ENCODE peak calls at places on chromosomes 12 and 14, in ten cellular contexts. X is adrenal gland, V is left ventricle myocardium inferior, Z is colonic mucosa, U is bronchial epithelial cell, Y is testis, N is AG04449, M is fibroblast of lung, P is keratinocyte, E is heart right ventricle. L is an unnamed sample.

GRCh38 chr12:3215410-3215975 is 138.3 kb downstream of the TSPAN9 start:
- DNase-seq in V (no peak), P (no peak), U (no peak), Y (no peak), N (no peak), X (no peak), E (no peak), M (no peak), Z (no peak), L (no peak)

GRCh38 chr14:77230914-77231313 is 40.1 kb downstream of the NGB start:
- DNase-seq in P (no peak), U (no peak), X (no peak), V (no peak), E (no peak), Y (no peak), N (no peak), Z (no peak), M (no peak), L (no peak)

GRCh38 chr12:57952766-57953165 is 11.4 kb downstream of the ATP23 start:
- DNase-seq in V (no peak), M (no peak), U (no peak), E (no peak), X (no peak), P (no peak), N (no peak), Y (no peak), Z (no peak), L (no peak)

GRCh38 chr12:56321027-56321426 is 5.2 kb upstream of the CNPY2 start:
- DNase-seq in P (no peak), N (no peak), E (no peak), V (no peak), Z (no peak), Y (no peak), X (peak), U (peak), M (no peak), L (no peak)

GRCh38 chr12:53326460-53327185 is 5.2 kb upstream of the AAAS start:
- DNase-seq in N (no peak), Y (no peak), P (no peak), X (no peak), V (no peak), M (no peak), E (no peak), U (no peak), Z (no peak), L (no peak)

GRCh38 chr14:23435540-23436326 is at the start of gene MYH7:
- DNase-seq in X (peak), V (peak), P (no peak), Y (no peak), N (no peak), U (no peak), Z (no peak), M (no peak), E (peak), L (no peak)

GRCh38 chr12:62259993-62260732 is at the start of gene USP15:
- DNase-seq in V (peak), U (peak), P (peak), X (peak), M (peak), E (peak), N (peak), Z (peak), Y (peak), L (peak)

GRCh38 chr12:78864483-78865296 is at the start of gene SYT1:
- DNase-seq in E (peak), U (peak), M (peak), Y (peak), V (peak), X (peak), P (peak), Z (peak), N (no peak), L (peak)

GRCh38 chr12:21073822-21074460 is 57.1 kb upstream of the SLCO1B1 start:
- DNase-seq in U (peak), Y (no peak), Z (no peak), V (no peak), P (no peak), N (peak), M (peak), X (no peak), E (no peak), L (no peak)

GRCh38 chr12:110084314-110085015 is 36.1 kb upstream of the C12orf76 start:
- DNase-seq in Z (no peak), N (no peak), U (no peak), P (no peak), V (no peak), E (no peak), X (no peak), M (peak), Y (no peak), L (no peak)

GRCh38 chr12:57552306-57552651 is 2.4 kb downstream of the KIF5A start:
- DNase-seq in E (no peak), X (no peak), V (no peak), U (no peak), N (no peak), Y (no peak), P (no peak), Z (no peak), M (no peak), L (no peak)

GRCh38 chr14:78710963-78711362 is 540.8 kb downstream of the NRXN3 start:
- DNase-seq in P (no peak), M (no peak), Z (no peak), X (no peak), V (no peak), Y (no peak), E (no peak), U (no peak), N (no peak), L (no peak)

GRCh38 chr14:65792208-65792905 is 379.8 kb downstream of the FUT8 start:
- DNase-seq in N (no peak), E (no peak), U (peak), M (peak), Z (no peak), V (no peak), Y (no peak), X (no peak), P (peak), L (no peak)

GRCh38 chr14:65791551-65791981 is 379.0 kb downstream of the FUT8 start:
- DNase-seq in V (no peak), M (peak), P (no peak), Y (no peak), N (peak), U (peak), Z (no peak), X (no peak), E (no peak), L (no peak)

GRCh38 chr14:65788876-65789859 is 376.6 kb downstream of the FUT8 start:
- DNase-seq in V (no peak), M (no peak), X (no peak), P (no peak), U (no peak), E (no peak), Y (no peak), Z (no peak), N (no peak), L (no peak)

GRCh38 chr14:65787461-65787860 is 374.9 kb downstream of the FUT8 start:
- DNase-seq in N (no peak), X (no peak), P (no peak), V (no peak), Z (no peak), E (no peak), Y (no peak), U (no peak), M (no peak), L (no peak)

GRCh38 chr14:65790185-65790815 is 377.8 kb downstream of the FUT8 start:
- DNase-seq in Y (no peak), N (no peak), E (no peak), V (no peak), Z (no peak), U (no peak), M (no peak), X (no peak), P (no peak), L (no peak)
- TF ChIP-seq CTCF in Y (no peak), N (no peak), E (no peak), V (no peak), Z (no peak), U (no peak), M (no peak), X (no peak), P (no peak), L (no peak)

GRCh38 chr12:45231515-45232145 is 15.7 kb downstream of the ANO6 start:
- DNase-seq in Z (no peak), U (peak), X (no peak), Y (no peak), V (no peak), N (no peak), M (peak), E (no peak), P (no peak), L (no peak)
- H3K4me3 ChIP-seq in Z (no peak), U (no peak), X (no peak), Y (no peak), V (no peak), N (no peak), M (no peak), E (no peak), P (peak), L (no peak)

GRCh38 chr14:52596320-52596719 is 43.7 kb downstream of the GPR137C start:
- DNase-seq in V (no peak), Z (no peak), U (no peak), M (no peak), Y (no peak), X (no peak), N (no peak), P (no peak), E (no peak), L (no peak)

GRCh38 chr14:52598568-52598967 is 45.9 kb downstream of the GPR137C start:
- DNase-seq in Z (no peak), N (no peak), Y (no peak), V (no peak), U (no peak), P (no peak), X (no peak), E (no peak), M (no peak), L (no peak)

GRCh38 chr14:52602131-52602530 is 49.5 kb downstream of the GPR137C start:
- DNase-seq in P (no peak), E (no peak), Y (no peak), V (no peak), M (no peak), X (no peak), Z (no peak), U (no peak), N (no peak), L (no peak)

GRCh38 chr14:52599974-52600373 is 47.3 kb downstream of the GPR137C start:
- DNase-seq in E (no peak), Y (no peak), Z (no peak), U (no peak), V (no peak), X (no peak), P (no peak), N (no peak), M (no peak), L (no peak)

DNA sequence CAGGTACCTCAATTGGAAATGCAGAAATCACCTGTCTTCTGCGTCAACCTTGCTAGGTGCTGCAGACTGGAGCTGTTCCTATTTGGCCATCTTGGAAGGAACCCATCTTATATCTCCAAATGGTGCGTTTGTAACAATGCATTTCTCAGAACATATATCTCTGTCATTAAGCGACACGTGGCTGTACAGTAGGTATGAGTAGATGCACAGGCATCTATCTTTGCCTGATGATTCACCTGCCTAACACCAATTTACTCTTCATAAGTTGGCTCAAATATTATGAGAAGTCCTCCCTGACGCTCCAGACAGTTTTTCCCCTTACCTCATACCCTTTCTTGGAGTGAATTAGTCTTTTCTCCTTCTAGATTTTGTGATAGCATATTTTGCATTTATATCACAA is 44.2 kb downstream of the GPR137C start:
- DNase-seq in Y (no peak), P (no peak), U (peak), E (no peak), M (peak), V (no peak), N (no peak), Z (no peak), X (no peak), L (no peak)
- TF ChIP-seq CTCF in Y (no peak), P (no peak), U (no peak), E (no peak), M (no peak), V (no peak), N (no peak), Z (no peak), X (no peak), L (no peak)

DNA sequence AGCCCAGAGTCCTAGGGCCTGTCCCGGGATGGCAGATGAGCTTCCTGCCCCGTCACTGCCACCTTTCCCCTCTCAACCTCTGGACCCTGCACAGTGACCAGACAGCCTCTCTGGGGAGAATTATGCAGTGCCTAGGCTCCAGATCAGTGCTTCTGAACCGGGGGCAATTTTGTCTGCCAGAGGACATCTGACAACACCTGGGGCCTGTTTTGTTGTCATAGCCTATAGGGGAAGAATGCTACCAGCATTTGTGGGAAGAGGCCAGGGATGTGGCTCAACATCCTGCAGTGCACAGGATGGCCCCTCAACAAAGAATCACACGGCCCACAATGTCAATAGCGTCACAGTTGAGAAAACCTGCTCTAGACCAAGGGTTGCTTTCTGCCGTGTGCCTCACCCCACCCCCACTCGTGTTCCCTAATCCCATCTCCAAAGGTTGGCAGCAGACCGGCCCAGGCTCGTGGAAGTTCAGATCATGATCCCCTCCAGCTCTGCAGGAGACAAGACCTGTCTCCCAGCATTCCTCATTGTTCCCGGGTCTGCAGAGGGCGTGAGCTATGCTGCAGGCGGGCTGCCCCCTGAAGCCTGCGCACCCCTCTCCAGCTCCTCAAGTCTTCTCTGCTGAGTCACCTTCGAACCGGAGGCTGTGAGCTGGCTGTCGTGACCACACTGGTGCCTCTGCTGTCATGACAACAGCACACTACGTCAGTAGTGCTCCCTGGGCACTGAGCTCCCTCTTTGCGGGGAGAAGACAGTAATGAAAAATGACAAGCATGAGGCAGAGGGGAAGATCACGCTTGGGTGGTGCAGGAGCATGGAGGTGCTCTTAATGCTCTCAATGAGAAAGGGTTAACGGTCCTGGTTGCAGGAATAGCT is 2.0 kb upstream of the GAPDH start:
- DNase-seq in P (peak), X (peak), M (peak), U (peak), Y (no peak), V (no peak), E (peak), Z (peak), N (peak), L (peak)
- H3K4me3 ChIP-seq in P (peak), X (peak), M (peak), U (peak), Y (no peak), V (peak), E (peak), Z (peak), N (peak), L (peak)

DNA sequence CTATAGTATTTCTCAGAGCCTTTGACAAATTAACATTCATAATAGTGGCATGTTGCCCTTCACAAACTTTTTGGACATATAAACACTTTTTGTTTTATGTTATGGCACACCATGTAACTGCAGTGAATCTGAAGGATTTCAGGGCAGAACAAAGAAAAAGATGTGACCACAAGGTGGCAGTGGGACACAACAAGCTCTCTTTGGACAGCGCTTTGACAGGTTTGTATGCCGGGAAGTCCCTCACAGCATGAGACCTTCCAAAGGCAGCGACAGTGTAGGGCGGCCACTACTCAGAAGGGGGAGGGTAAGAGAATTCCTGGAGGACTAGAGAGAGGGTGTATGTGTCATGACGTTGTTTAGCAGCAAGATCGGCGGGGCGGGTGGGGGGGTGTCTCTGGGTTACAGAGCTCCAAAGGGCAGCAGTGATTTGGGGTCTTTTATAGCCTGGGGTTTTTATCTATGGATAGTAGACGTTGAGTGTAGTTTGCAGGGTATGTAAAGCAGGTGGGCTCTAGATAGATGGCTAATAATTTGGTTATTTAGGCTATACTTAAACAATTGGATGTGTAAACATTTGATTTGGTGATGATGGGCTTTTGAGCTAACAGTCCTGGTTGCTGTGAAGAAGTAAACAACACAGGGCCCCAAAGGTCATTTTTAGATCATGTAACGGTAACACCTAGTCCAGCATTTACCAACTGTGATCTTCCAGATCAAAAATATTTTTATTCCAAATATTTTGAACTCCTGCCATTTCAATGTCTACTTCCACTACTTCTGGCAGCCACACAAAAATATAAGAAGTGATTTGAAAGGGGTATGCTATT is 22.9 kb downstream of the ETFBKMT start:
- DNase-seq in P (peak), E (peak), V (peak), M (peak), Z (peak), X (peak), U (peak), N (peak), Y (peak), L (peak)
- TF ChIP-seq CTCF in P (peak), E (peak), V (peak), M (peak), Z (peak), X (peak), U (peak), N (peak), Y (peak), L (peak)

DNA sequence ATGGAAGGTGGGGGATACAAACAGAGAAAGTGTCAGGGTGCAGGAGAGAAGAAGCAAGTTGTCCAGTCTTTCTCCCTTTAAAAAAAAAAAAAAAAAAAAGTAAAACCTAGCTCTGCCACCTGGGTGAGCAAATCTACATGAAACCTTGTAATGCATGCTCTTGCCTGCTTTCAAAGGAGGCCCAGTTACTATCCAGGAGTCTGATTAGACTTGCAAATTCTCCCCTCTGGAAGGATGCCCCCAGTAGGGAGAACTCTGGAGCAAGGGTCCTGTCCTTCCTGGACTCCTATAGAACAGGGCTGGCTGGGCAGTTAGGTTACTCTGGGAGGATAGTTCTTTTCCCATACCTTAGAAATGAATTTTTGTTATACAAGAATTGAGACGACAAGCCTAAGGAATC is 30.6 kb downstream of the RAB35 start:
- DNase-seq in E (no peak), N (no peak), X (no peak), Z (no peak), Y (no peak), M (no peak), V (no peak), P (no peak), U (no peak), L (no peak)
- H3K4me3 ChIP-seq in E (no peak), N (no peak), X (no peak), Z (no peak), Y (no peak), M (no peak), V (no peak), P (no peak), U (no peak), L (no peak)

GRCh38 chr14:74084277-74085046 is at the start of the genes ALDH6A1 and LIN52:
- DNase-seq in Y (peak), V (peak), M (peak), U (peak), X (peak), P (peak), N (peak), Z (peak), E (peak), L (peak)
- TF ChIP-seq CTCF in Y (no peak), V (peak), M (no peak), U (no peak), X (peak), P (no peak), N (no peak), Z (no peak), E (no peak), L (no peak)

GRCh38 chr14:102545461-102546265 is 36.1 kb upstream of the ANKRD9 start:
- DNase-seq in X (no peak), P (no peak), N (no peak), V (no peak), E (no peak), Z (no peak), Y (peak), U (no peak), M (no peak), L (peak)

GRCh38 chr14:102541771-102542170 is 32.2 kb upstream of the ANKRD9 start:
- DNase-seq in U (no peak), V (no peak), Y (no peak), Z (no peak), P (no peak), N (no peak), M (no peak), X (no peak), E (no peak), L (no peak)

GRCh38 chr14:102547067-102547466 is 37.5 kb upstream of the ANKRD9 start:
- DNase-seq in N (no peak), P (no peak), V (no peak), U (no peak), E (no peak), X (no peak), Z (no peak), Y (no peak), M (no peak), L (no peak)

GRCh38 chr14:102544745-102545460 is 35.3 kb upstream of the ANKRD9 start:
- DNase-seq in Y (no peak), M (no peak), E (no peak), U (no peak), P (no peak), V (no peak), Z (peak), N (no peak), X (no peak), L (no peak)

DNA sequence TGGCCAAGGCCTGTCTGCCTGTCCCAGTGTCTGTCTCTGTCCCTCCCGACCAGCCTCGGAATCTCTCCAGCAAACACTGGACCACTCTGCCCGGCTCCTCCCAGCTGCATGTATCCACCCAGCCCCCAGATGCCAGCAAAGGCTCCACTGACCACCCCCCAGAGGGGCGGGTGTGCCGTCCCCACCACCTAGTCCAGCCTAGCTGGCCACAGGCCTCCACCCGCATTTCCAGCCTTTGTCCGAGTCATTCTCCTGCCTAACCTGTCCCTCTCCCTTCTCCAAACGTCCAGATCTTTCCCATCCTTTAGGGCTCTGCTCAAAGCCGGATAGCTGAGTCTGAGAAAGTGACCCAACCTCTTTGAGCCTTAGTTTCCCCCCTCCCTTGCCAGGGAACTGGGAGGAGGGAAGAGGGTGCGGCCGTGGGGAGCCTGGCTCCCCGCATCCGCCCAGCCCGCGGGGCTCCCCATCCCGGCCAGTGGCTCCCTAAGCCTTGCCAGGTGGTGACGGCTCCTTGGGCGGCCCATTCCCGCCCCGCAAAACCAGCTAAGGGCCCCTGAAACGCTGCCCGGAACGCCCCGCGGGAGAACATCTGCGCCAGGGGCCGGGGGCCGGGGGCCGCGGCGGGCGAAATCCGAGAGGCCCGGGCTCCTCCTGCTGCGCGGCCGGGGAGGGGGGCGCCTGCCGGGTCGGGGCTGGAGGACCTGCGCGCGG is 34.6 kb upstream of the ANKRD9 start:
- DNase-seq in N (no peak), Y (no peak), X (no peak), U (no peak), E (no peak), V (no peak), P (no peak), Z (no peak), M (no peak), L (no peak)
- H3K4me3 ChIP-seq in N (no peak), Y (peak), X (no peak), U (no peak), E (no peak), V (peak), P (no peak), Z (peak), M (no peak), L (no peak)

L was measured in HFF-Myc.